ENCODE peak calls at places on chromosomes 3 and 15, in ten cellular contexts. X is HEK293T; G is HT1080; M is anterior cingulate cortex; O is body of pancreas; P is effector memory CD8-positive, alpha-beta T cell; K is AG09319; E is left lung; N is NCI-H226; F is HS-27A. R is an unnamed sample.

GRCh38 chr3:130892759-130893239 is 1.1 kb upstream of the ATP2C1 start:
- DNase-seq in X (peak; percentile 62), G (peak; percentile 77), M (peak; percentile 64), O (peak; percentile 77), P (peak; percentile 68), K (peak; percentile 52), E (peak; percentile 64), N (peak; percentile 52), F (peak; percentile 55), R (no peak)

GRCh38 chr3:9846231-9846630 is 2.4 kb upstream of the RPUSD3 start:
- DNase-seq in X (no peak), G (no peak), M (no peak), O (no peak), P (no peak), K (no peak), E (no peak), N (no peak), F (no peak), R (no peak)

GRCh38 chr3:101722394-101723173 is 1.8 kb upstream of the CEP97 start:
- DNase-seq in X (no peak), G (no peak), M (no peak), O (no peak), P (no peak), K (no peak), E (no peak), N (no peak), F (no peak), R (no peak)

GRCh38 chr3:194396897-194397756 is 1.9 kb downstream of the GP5 start:
- DNase-seq in X (no peak), G (no peak), M (no peak), O (no peak), P (no peak), K (no peak), E (no peak), N (no peak), F (no peak), R (no peak)

GRCh38 chr3:185693985-185694675 is 108.0 kb downstream of the SENP2 start:
- DNase-seq in X (no peak), G (peak; percentile 77), M (no peak), O (no peak), P (no peak), K (no peak), E (no peak), N (no peak), F (no peak), R (no peak)

GRCh38 chr3:179544981-179545645 is 17.6 kb upstream of the ACTL6A start:
- DNase-seq in X (no peak), G (peak; percentile 98), M (no peak), O (no peak), P (no peak), K (peak; percentile 43), E (no peak), N (peak; percentile 50), F (no peak), R (no peak)

GRCh38 chr3:8512234-8512633 is 10.6 kb downstream of the LMCD1 start:
- DNase-seq in X (no peak), G (no peak), M (no peak), O (no peak), P (no peak), K (no peak), E (no peak), N (no peak), F (no peak), R (no peak)

GRCh38 chr3:47910777-47911440 is 105.3 kb downstream of the MAP4 start:
- DNase-seq in X (no peak), G (peak; percentile 96), M (no peak), O (peak; percentile 16), P (no peak), K (peak; percentile 40), E (no peak), N (peak; percentile 88), F (peak; percentile 85), R (peak; percentile 75)

GRCh38 chr15:70690491-70691281 is 72.7 kb downstream of the UACA start:
- DNase-seq in X (no peak), G (no peak), M (no peak), O (no peak), P (no peak), K (no peak), E (no peak), N (no peak), F (no peak), R (no peak)

GRCh38 chr15:36458406-36458805 is 121.0 kb upstream of the CDIN1 start:
- DNase-seq in X (no peak), G (no peak), M (no peak), O (no peak), P (no peak), K (no peak), E (no peak), N (no peak), F (no peak), R (no peak)

GRCh38 chr3:32847520-32847919 is 29.7 kb downstream of the TRIM71 start:
- DNase-seq in X (no peak), G (no peak), M (no peak), O (no peak), P (no peak), K (no peak), E (no peak), N (peak; percentile 33), F (no peak), R (no peak)

GRCh38 chr3:156317457-156317856 is 197.1 kb downstream of the KCNAB1 start:
- DNase-seq in X (no peak), G (peak; percentile 93), M (no peak), O (no peak), P (no peak), K (no peak), E (no peak), N (peak; percentile 70), F (no peak), R (peak; percentile 51)

GRCh38 chr3:64687381-64687780 is 419 bp downstream of the ADAMTS9 start:
- DNase-seq in X (no peak), G (no peak), M (no peak), O (peak; percentile 14), P (no peak), K (no peak), E (peak; percentile 33), N (no peak), F (no peak), R (no peak)

GRCh38 chr15:39799552-39800011 is 16.9 kb upstream of the FSIP1 start:
- DNase-seq in X (no peak), G (no peak), M (no peak), O (no peak), P (no peak), K (no peak), E (no peak), N (no peak), F (no peak), R (no peak)

GRCh38 chr3:71652786-71653419 is 69.4 kb upstream of the FOXP1 start:
- DNase-seq in X (peak; percentile 57), G (peak; percentile 57), M (peak; percentile 17), O (peak; percentile 84), P (no peak), K (no peak), E (peak; percentile 37), N (peak; percentile 34), F (peak; percentile 20), R (peak; percentile 7)

GRCh38 chr15:44812029-44812517 is 75.7 kb downstream of the TRIM69 start:
- DNase-seq in X (no peak), G (no peak), M (no peak), O (peak; percentile 72), P (no peak), K (no peak), E (no peak), N (no peak), F (no peak), R (no peak)

GRCh38 chr3:149384911-149385321 is 7.5 kb upstream of the TM4SF1 start:
- DNase-seq in X (no peak), G (peak; percentile 60), M (no peak), O (peak; percentile 59), P (no peak), K (peak; percentile 77), E (no peak), N (peak; percentile 48), F (no peak), R (peak; percentile 86)

GRCh38 chr3:49700453-49701128 is 11.2 kb downstream of the RNF123 start:
- DNase-seq in X (no peak), G (no peak), M (no peak), O (no peak), P (no peak), K (no peak), E (no peak), N (no peak), F (no peak), R (no peak)

R was measured in kidney epithelial cell.